ENCODE peak calls at places on chromosome 3, in eight cellular contexts. H is stimulated activated CD4-positive, alpha-beta T cell treated with anti-CD3 and anti-CD28 coated beads, Interleukin-12 subunit alpha, Interleukin-12 subunit beta, amount 100 ng/mL, for 4 hours; P is effector CD4-positive, alpha-beta T cell; V is right atrium auricular region; E is upper lobe of right lung; X is brain microvascular endothelial cell; U is dorsolateral prefrontal cortex; O is islet precursor cell. M is an unnamed sample.
A peak's percentile ranks its signal among the peaks of the same experiment; 100 is the strongest.

GRCh38 chr3:172987268-172987667 is 153.8 kb downstream of the SPATA16 start:
- DNase-seq in H (no peak), P (no peak), V (no peak), E (no peak), X (no peak), U (no peak), O (peak; percentile 57), M (no peak)

GRCh38 chr3:197750863-197751737 is 1.4 kb downstream of the FYTTD1 start:
- DNase-seq in H (no peak), P (no peak), V (peak; percentile 74), E (peak; percentile 73), X (peak; percentile 43), U (peak; percentile 29), O (no peak), M (no peak)

GRCh38 chr3:156474560-156475389 is 80.1 kb downstream of the SSR3 start:
- DNase-seq in H (no peak), P (no peak), V (no peak), E (no peak), X (no peak), U (no peak), O (peak; percentile 62), M (no peak)

GRCh38 chr3:67044955-67045354 is 46.8 kb downstream of the KBTBD8 start:
- DNase-seq in H (no peak), P (no peak), V (no peak), E (no peak), X (no peak), U (no peak), O (no peak), M (no peak)

GRCh38 chr3:151135548-151136337 is 50.3 kb downstream of the MED12L start:
- DNase-seq in H (no peak), P (no peak), V (no peak), E (peak; percentile 82), X (no peak), U (no peak), O (no peak), M (peak; percentile 4)

GRCh38 chr3:136630911-136631310 is 121.3 kb downstream of the STAG1 start:
- DNase-seq in H (no peak), P (no peak), V (no peak), E (no peak), X (no peak), U (no peak), O (no peak), M (no peak)

GRCh38 chr3:61954097-61954528 is 392.7 kb downstream of the PTPRG start:
- DNase-seq in H (no peak), P (no peak), V (no peak), E (no peak), X (peak; percentile 20), U (no peak), O (no peak), M (no peak)

GRCh38 chr3:32857921-32858320 is 40.1 kb downstream of the TRIM71 start:
- DNase-seq in H (no peak), P (no peak), V (no peak), E (no peak), X (no peak), U (no peak), O (no peak), M (no peak)

GRCh38 chr3:33134026-33134625 is 20.3 kb downstream of the CRTAP start:
- DNase-seq in H (no peak), P (no peak), V (no peak), E (no peak), X (peak; percentile 33), U (no peak), O (no peak), M (no peak)

GRCh38 chr3:164380156-164380555 is 698.1 kb downstream of the SI start:
- DNase-seq in H (no peak), P (no peak), V (no peak), E (no peak), X (no peak), U (no peak), O (peak; percentile 60), M (no peak)

GRCh38 chr3:171770689-171771620 is 39.3 kb downstream of the PLD1 start:
- DNase-seq in H (no peak), P (no peak), V (no peak), E (no peak), X (peak; percentile 80), U (no peak), O (peak; percentile 74), M (no peak)

GRCh38 chr3:107416886-107417285 is 39.6 kb downstream of the CCDC54 start:
- DNase-seq in H (no peak), P (no peak), V (no peak), E (no peak), X (no peak), U (no peak), O (no peak), M (no peak)

GRCh38 chr3:112114558-112115160 is 18.4 kb downstream of the GCSAM start:
- DNase-seq in H (no peak), P (no peak), V (no peak), E (no peak), X (no peak), U (no peak), O (peak; percentile 29), M (no peak)

GRCh38 chr3:15768421-15769255 is 29.1 kb downstream of the ANKRD28 start:
- DNase-seq in H (no peak), P (no peak), V (no peak), E (peak; percentile 64), X (peak; percentile 89), U (no peak), O (no peak), M (no peak)

GRCh38 chr3:75192065-75192658 is 472.0 kb upstream of the FRG2C start:
- DNase-seq in H (peak; percentile 19), P (peak; percentile 31), V (no peak), E (no peak), X (peak; percentile 39), U (peak; percentile 27), O (peak; percentile 69), M (peak; percentile 0)

GRCh38 chr3:72290859-72291641 is 506.1 kb upstream of the PROK2 start:
- DNase-seq in H (no peak), P (no peak), V (no peak), E (no peak), X (no peak), U (no peak), O (peak; percentile 69), M (no peak)

M was measured in T-helper 22 cell.